ENCODE peak calls at places on chromosomes 2 and 18, in eight cellular contexts. B is mesendoderm, W is fibroblast of lung, A is upper lobe of right lung, V is heart left ventricle, I is cardiac muscle cell, D is uterus, G is bronchial epithelial cell. Y is an unnamed sample. For H3K36me3 and H3K27me3, the result is how much of the 10 kb centered on the place peaks cover.

GRCh38 chr2:88711897-88712296 is 20.4 kb downstream of the RPIA start:
- DNase-seq in B (peak), W (no peak), A (no peak), V (no peak), I (no peak), D (no peak), G (peak), Y (no peak)

GRCh38 chr2:180523629-180524340 is 456.6 kb upstream of the UBE2E3 start:
- DNase-seq in B (no peak), W (peak), A (no peak), V (no peak), I (no peak), D (no peak), G (peak), Y (peak)

GRCh38 chr2:102268529-102269524 is 42.5 kb upstream of the IL1RL1 start:
- DNase-seq in B (no peak), W (peak), A (no peak), V (no peak), I (no peak), D (no peak), G (no peak), Y (no peak)

GRCh38 chr18:36095936-36096519 is 28.7 kb upstream of the RPRD1A start:
- DNase-seq in B (peak), W (peak), A (no peak), V (no peak), I (peak), D (no peak), G (peak), Y (no peak)

GRCh38 chr18:42614619-42615293 is 500.7 kb downstream of the RIT2 start:
- DNase-seq in B (no peak), W (peak), A (no peak), V (peak), I (no peak), D (no peak), G (no peak), Y (no peak)

GRCh38 chr2:127448526-127448925 is 30.3 kb downstream of the PROC start:
- DNase-seq in B (no peak), W (peak), A (no peak), V (no peak), I (no peak), D (no peak), G (no peak), Y (no peak)

GRCh38 chr2:43278683-43279220 is 52.3 kb upstream of the ZFP36L2 start:
- DNase-seq in B (no peak), W (no peak), A (no peak), V (no peak), I (no peak), D (no peak), G (no peak), Y (no peak)

GRCh38 chr18:10834128-10834815 is 308.4 kb downstream of the NAPG start:
- DNase-seq in B (peak), W (no peak), A (no peak), V (no peak), I (no peak), D (no peak), G (no peak), Y (no peak)

GRCh38 chr2:182668671-182669070 is 47.4 kb upstream of the DNAJC10 start:
- DNase-seq in B (peak), W (peak), A (no peak), V (no peak), I (no peak), D (no peak), G (peak), Y (no peak)

GRCh38 chr2:233386382-233387041 is 32.2 kb downstream of the DGKD start:
- DNase-seq in B (no peak), W (peak), A (no peak), V (peak), I (no peak), D (no peak), G (peak), Y (peak)

GRCh38 chr2:233928594-233929351 is 11.6 kb downstream of the TRPM8 start:
- DNase-seq in B (peak), W (no peak), A (no peak), V (no peak), I (peak), D (no peak), G (peak), Y (peak)

GRCh38 chr18:12571617-12572016 is 86.3 kb downstream of the SPIRE1 start:
- DNase-seq in B (no peak), W (no peak), A (no peak), V (no peak), I (no peak), D (no peak), G (no peak), Y (no peak)

GRCh38 chr2:100266126-100266525 is 56.2 kb downstream of the LONRF2 start:
- DNase-seq in B (no peak), W (no peak), A (no peak), V (no peak), I (no peak), D (no peak), G (no peak), Y (no peak)

GRCh38 chr2:178320011-178320410 is 125.7 kb downstream of the OSBPL6 start:
- DNase-seq in B (no peak), W (no peak), A (no peak), V (no peak), I (no peak), D (no peak), G (peak), Y (no peak)

GRCh38 chr2:229601936-229602335 is 112.4 kb downstream of the DNER start:
- DNase-seq in B (no peak), W (peak), A (no peak), V (no peak), I (no peak), D (no peak), G (no peak), Y (no peak)

GRCh38 chr18:36179562-36180334 is 7.5 kb upstream of the MOCOS start:
- DNase-seq in B (no peak), W (peak), A (peak), V (peak), I (no peak), D (peak), G (peak), Y (peak)

GRCh38 chr2:219234331-219234730 is 4.7 kb downstream of the ANKZF1 start:
- DNase-seq in B (no peak), W (no peak), A (no peak), V (no peak), I (no peak), D (no peak), G (no peak), Y (no peak)
- H3K36me3 ChIP-seq in B (under half), W (under half), A (half or more), V (under half), I (half or more), D (under half), G (under half), Y (under half)

DNA sequence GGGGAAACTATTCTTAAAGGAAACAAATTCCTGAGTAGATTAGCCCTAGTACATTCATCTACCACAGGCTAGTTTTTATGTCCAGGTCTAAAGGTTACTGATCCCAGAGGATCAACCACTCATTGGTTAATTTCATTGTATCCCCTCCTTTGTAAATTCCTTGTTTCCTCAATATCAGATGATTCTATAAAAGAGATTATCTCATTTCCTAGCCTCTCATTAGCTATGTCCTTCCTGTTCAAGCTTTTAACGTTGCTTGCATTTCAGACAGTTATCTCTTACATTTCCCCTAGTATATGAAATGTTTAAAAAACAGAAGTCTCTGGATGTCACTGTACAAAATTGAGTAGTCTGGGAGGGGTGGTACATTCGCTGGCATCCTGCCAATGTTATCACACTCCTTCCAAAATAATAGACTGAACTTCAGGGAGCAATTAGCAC is 24.2 kb upstream of the ARMC9 start:
- DNase-seq in B (no peak), W (no peak), A (no peak), V (no peak), I (no peak), D (no peak), G (no peak), Y (no peak)
- H3K4me3 ChIP-seq in B (no peak), W (no peak), A (no peak), V (no peak), I (no peak), D (no peak), G (no peak), Y (no peak)

GRCh38 chr2:94987074-94988020 is 38.2 kb upstream of the MAL start:
- DNase-seq in B (no peak), W (no peak), A (no peak), V (no peak), I (no peak), D (no peak), G (no peak), Y (no peak)
- H3K27me3 ChIP-seq in B (under half), W (under half), A (under half), V (under half), I (under half), D (under half), G (under half), Y (under half)

GRCh38 chr2:105287692-105288091 is 41.8 kb downstream of the TGFBRAP1 start:
- DNase-seq in B (peak), W (peak), A (no peak), V (no peak), I (peak), D (no peak), G (peak), Y (peak)

GRCh38 chr2:105278654-105279053 is 37.1 kb downstream of the GPR45 start:
- DNase-seq in B (peak), W (no peak), A (no peak), V (no peak), I (no peak), D (no peak), G (no peak), Y (no peak)

GRCh38 chr2:105288133-105288532 is 41.4 kb downstream of the TGFBRAP1 start:
- DNase-seq in B (no peak), W (no peak), A (no peak), V (no peak), I (no peak), D (no peak), G (no peak), Y (no peak)

GRCh38 chr2:105280281-105280680 is 38.7 kb downstream of the GPR45 start:
- DNase-seq in B (no peak), W (no peak), A (no peak), V (no peak), I (no peak), D (no peak), G (no peak), Y (no peak)

DNA sequence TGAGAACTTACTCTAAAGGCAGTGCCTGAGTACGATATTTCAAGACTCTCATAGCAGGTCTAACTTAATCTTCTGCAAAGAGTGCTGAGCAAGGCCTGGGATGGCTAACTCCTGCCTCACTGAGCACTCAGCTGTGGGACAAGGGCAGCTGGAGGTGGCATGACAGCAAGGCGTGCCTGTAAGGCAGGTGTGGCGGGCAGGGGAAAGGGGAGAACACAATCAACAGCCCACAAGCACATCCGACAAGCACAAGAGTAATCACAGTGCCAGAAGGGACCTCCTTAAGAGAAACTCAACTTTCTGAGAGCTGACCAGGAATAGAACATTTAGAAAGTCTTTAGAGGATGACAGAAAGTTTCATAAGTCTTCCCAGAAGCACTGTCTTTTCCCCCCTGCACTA is 42.0 kb downstream of the GPR45 start:
- DNase-seq in B (no peak), W (no peak), A (no peak), V (no peak), I (no peak), D (no peak), G (no peak), Y (no peak)
- H3K36me3 ChIP-seq in B (under half), W (under half), A (half or more), V (under half), I (under half), D (under half), G (under half), Y (under half)

GRCh38 chr18:48922801-48923730 is 27.7 kb downstream of the SMAD7 start:
- DNase-seq in B (peak), W (peak), A (peak), V (peak), I (no peak), D (peak), G (no peak), Y (no peak)
- H3K4me3 ChIP-seq in B (no peak), W (peak), A (peak), V (peak), I (no peak), D (peak), G (no peak), Y (no peak)

GRCh38 chr2:8980096-8980495 is 23.4 kb downstream of the MBOAT2 start:
- DNase-seq in B (peak), W (peak), A (no peak), V (no peak), I (no peak), D (no peak), G (no peak), Y (no peak)
- H3K27me3 ChIP-seq in B (under half), W (under half), A (under half), V (under half), I (under half), D (under half), G (under half), Y (under half)